ENCODE peak calls at places on chromosomes 16 and 17, in seven cellular contexts. One of them, this sample, is unnamed.
A peak's percentile ranks its signal among the peaks of the same experiment; 100 is the strongest.

GRCh38 chr16:82133798-82134197 is 36.2 kb downstream of the MPHOSPH6 start:
- DNase-seq in A549: no peak
- DNase-seq in body of pancreas: no peak
- DNase-seq in heart left ventricle: no peak
- DNase-seq in H54: no peak
- DNase-seq in tibial nerve: no peak
- DNase-seq in transverse colon: no peak
- DNase-seq in this sample: no peak

GRCh38 chr17:44108440-44109311 is 14.8 kb downstream of the HDAC5 start:
- DNase-seq in transverse colon: peak; percentile 79
- DNase-seq in body of pancreas: peak; percentile 48
- DNase-seq in H54: peak; percentile 88
- DNase-seq in heart left ventricle: peak; percentile 90
- DNase-seq in A549: peak; percentile 96
- DNase-seq in tibial nerve: peak; percentile 67
- DNase-seq in this sample: no peak

GRCh38 chr16:8673611-8674412 is 605 bp upstream of the ABAT start:
- DNase-seq in tibial nerve: no peak
- DNase-seq in heart left ventricle: no peak
- DNase-seq in body of pancreas: no peak
- DNase-seq in H54: no peak
- DNase-seq in A549: no peak
- DNase-seq in transverse colon: no peak
- DNase-seq in this sample: no peak

GRCh38 chr17:58402047-58402446 is 15.3 kb downstream of the RNF43 start:
- DNase-seq in transverse colon: no peak
- DNase-seq in A549: no peak
- DNase-seq in H54: no peak
- DNase-seq in tibial nerve: no peak
- DNase-seq in heart left ventricle: no peak
- DNase-seq in body of pancreas: no peak
- DNase-seq in this sample: no peak

GRCh38 chr16:88066680-88067529 is 115.7 kb downstream of the BANP start:
- DNase-seq in heart left ventricle: no peak
- DNase-seq in body of pancreas: no peak
- DNase-seq in tibial nerve: no peak
- DNase-seq in A549: no peak
- DNase-seq in H54: no peak
- DNase-seq in transverse colon: no peak
- DNase-seq in this sample: no peak

GRCh38 chr16:14007460-14007859 is 63.7 kb upstream of the MRTFB start:
- DNase-seq in transverse colon: no peak
- DNase-seq in body of pancreas: no peak
- DNase-seq in tibial nerve: no peak
- DNase-seq in H54: no peak
- DNase-seq in A549: no peak
- DNase-seq in heart left ventricle: no peak
- DNase-seq in this sample: no peak

GRCh38 chr17:33115351-33115750 is 123.7 kb downstream of the SPACA3 start:
- DNase-seq in body of pancreas: no peak
- DNase-seq in tibial nerve: no peak
- DNase-seq in heart left ventricle: no peak
- DNase-seq in A549: no peak
- DNase-seq in H54: no peak
- DNase-seq in transverse colon: no peak
- DNase-seq in this sample: no peak

GRCh38 chr17:74042241-74042640 is 161.2 kb upstream of the RPL38 start:
- DNase-seq in transverse colon: no peak
- DNase-seq in heart left ventricle: no peak
- DNase-seq in A549: no peak
- DNase-seq in tibial nerve: no peak
- DNase-seq in H54: no peak
- DNase-seq in body of pancreas: no peak
- DNase-seq in this sample: no peak

GRCh38 chr17:30426292-30426691 is 47.6 kb downstream of the CPD start:
- DNase-seq in tibial nerve: no peak
- DNase-seq in body of pancreas: no peak
- DNase-seq in transverse colon: no peak
- DNase-seq in H54: no peak
- DNase-seq in heart left ventricle: no peak
- DNase-seq in A549: no peak
- DNase-seq in this sample: no peak

GRCh38 chr16:1366712-1367299 is 15.1 kb downstream of the GNPTG start:
- DNase-seq in A549: no peak
- DNase-seq in H54: no peak
- DNase-seq in tibial nerve: no peak
- DNase-seq in heart left ventricle: no peak
- DNase-seq in body of pancreas: no peak
- DNase-seq in transverse colon: no peak
- DNase-seq in this sample: no peak

GRCh38 chr16:12425134-12425941 is 378.3 kb downstream of the CPPED1 start:
- DNase-seq in A549: peak; percentile 38
- DNase-seq in heart left ventricle: no peak
- DNase-seq in tibial nerve: no peak
- DNase-seq in H54: no peak
- DNase-seq in body of pancreas: no peak
- DNase-seq in transverse colon: no peak
- DNase-seq in this sample: no peak

GRCh38 chr17:49227436-49228261 is 2.9 kb downstream of the PHOSPHO1 start:
- DNase-seq in heart left ventricle: peak; percentile 76
- DNase-seq in body of pancreas: peak; percentile 79
- DNase-seq in transverse colon: peak; percentile 85
- DNase-seq in A549: peak; percentile 95
- DNase-seq in tibial nerve: peak; percentile 74
- DNase-seq in H54: peak; percentile 86
- DNase-seq in this sample: peak; percentile 79

GRCh38 chr17:49231563-49231894 is 942 bp upstream of the PHOSPHO1 start:
- DNase-seq in tibial nerve: no peak
- DNase-seq in transverse colon: no peak
- DNase-seq in H54: no peak
- DNase-seq in A549: no peak
- DNase-seq in heart left ventricle: no peak
- DNase-seq in body of pancreas: no peak
- DNase-seq in this sample: no peak

GRCh38 chr17:49229805-49230600 is 584 bp downstream of the PHOSPHO1 start:
- DNase-seq in body of pancreas: no peak
- DNase-seq in A549: no peak
- DNase-seq in tibial nerve: no peak
- DNase-seq in transverse colon: no peak
- DNase-seq in H54: no peak
- DNase-seq in heart left ventricle: no peak
- DNase-seq in this sample: no peak

GRCh38 chr17:49229076-49229804 is 1.3 kb downstream of the PHOSPHO1 start:
- DNase-seq in H54: no peak
- DNase-seq in transverse colon: no peak
- DNase-seq in heart left ventricle: no peak
- DNase-seq in A549: no peak
- DNase-seq in body of pancreas: no peak
- DNase-seq in tibial nerve: no peak
- DNase-seq in this sample: no peak

GRCh38 chr17:49230636-49231562 is at the start of gene PHOSPHO1:
- DNase-seq in body of pancreas: peak; percentile 63
- DNase-seq in A549: peak; percentile 97
- DNase-seq in tibial nerve: peak; percentile 54
- DNase-seq in transverse colon: peak; percentile 86
- DNase-seq in H54: peak; percentile 98
- DNase-seq in heart left ventricle: peak; percentile 91
- DNase-seq in this sample: peak; percentile 84
- TF ChIP-seq POLR2A in body of pancreas: no peak
- TF ChIP-seq POLR2A in A549: peak; percentile 26
- TF ChIP-seq POLR2A in tibial nerve: no peak
- TF ChIP-seq POLR2A in transverse colon: no peak
- TF ChIP-seq POLR2A in H54: no peak
- TF ChIP-seq POLR2A in heart left ventricle: no peak
- TF ChIP-seq POLR2A in this sample: no peak

DNA sequence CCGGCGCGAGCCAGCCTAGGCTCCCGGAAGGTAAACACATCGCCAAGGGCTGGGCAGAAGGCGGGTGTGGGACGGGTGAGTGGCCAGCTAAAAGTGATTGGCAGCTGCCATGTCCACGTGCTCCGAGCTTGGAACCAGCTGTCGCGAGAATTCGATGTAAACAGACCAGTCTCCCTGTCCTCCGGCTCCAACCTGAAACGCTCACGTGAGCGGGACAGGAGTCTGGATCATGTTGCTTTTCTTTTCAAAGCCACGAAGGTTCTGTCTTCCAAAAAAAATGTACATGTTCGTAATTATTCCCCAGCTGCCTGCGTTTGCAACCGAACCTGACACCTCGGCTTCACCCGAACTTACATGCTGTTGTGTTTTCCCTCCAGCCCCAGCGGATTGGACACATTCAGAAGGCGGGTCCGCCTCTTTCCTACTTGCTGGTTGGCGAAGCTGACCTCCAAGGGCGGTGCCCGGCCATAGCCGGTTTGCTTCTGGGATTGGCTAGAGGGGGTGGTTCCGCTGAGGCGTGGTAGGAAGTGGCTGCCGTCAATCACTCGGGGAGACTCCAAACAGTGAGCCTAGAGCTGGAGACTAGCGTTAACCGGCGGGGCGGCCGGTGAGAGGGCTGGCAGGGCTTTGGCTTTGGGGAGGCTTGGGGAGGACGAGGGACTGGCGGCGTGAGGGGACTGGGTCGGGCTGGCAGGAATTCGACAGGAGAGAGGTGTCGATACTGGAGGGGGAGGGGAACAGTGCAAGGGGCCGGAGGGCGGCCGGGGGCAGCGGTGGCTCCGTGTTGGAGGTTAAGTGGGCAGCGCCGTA is at the start of gene BCAS3:
- DNase-seq in tibial nerve: peak; percentile 97
- DNase-seq in heart left ventricle: peak; percentile 98
- DNase-seq in body of pancreas: peak; percentile 98
- DNase-seq in transverse colon: peak; percentile 98
- DNase-seq in H54: peak; percentile 100
- DNase-seq in A549: peak; percentile 100
- DNase-seq in this sample: peak; percentile 98
- TF ChIP-seq POLR2A in tibial nerve: peak; percentile 67
- TF ChIP-seq POLR2A in heart left ventricle: peak; percentile 83
- TF ChIP-seq POLR2A in body of pancreas: peak; percentile 95
- TF ChIP-seq POLR2A in transverse colon: peak; percentile 89
- TF ChIP-seq POLR2A in H54: peak; percentile 94
- TF ChIP-seq POLR2A in A549: peak; percentile 91
- TF ChIP-seq POLR2A in this sample: peak; percentile 73

DNA sequence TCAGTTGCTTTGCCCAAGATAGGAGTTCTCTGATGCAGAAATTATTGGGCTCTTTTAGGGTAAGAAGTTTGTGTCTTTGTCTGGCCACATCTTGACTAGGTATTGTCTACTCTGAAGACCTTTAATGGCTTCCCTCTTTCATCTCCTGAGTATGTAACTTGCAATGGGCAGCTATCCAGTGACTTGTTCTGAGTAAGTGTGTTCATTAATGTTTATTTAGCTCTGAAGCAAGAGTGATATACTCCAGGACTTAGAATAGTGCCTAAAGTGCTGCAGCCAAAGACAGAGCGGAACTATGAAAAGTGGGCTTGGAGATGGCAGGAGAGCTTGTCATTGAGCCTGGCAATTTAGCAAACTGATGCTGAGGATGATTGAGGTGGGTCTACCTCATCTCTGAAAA is 8.8 kb upstream of the TANGO6 start:
- DNase-seq in H54: no peak
- DNase-seq in transverse colon: no peak
- DNase-seq in body of pancreas: no peak
- DNase-seq in A549: no peak
- DNase-seq in heart left ventricle: no peak
- DNase-seq in tibial nerve: no peak
- DNase-seq in this sample: no peak
- TF ChIP-seq POLR2A in H54: no peak
- TF ChIP-seq POLR2A in transverse colon: no peak
- TF ChIP-seq POLR2A in body of pancreas: no peak
- TF ChIP-seq POLR2A in A549: no peak
- TF ChIP-seq POLR2A in heart left ventricle: no peak
- TF ChIP-seq POLR2A in tibial nerve: no peak
- TF ChIP-seq POLR2A in this sample: no peak

GRCh38 chr17:38632334-38632733 is 26.6 kb upstream of the SRCIN1 start:
- DNase-seq in H54: no peak
- DNase-seq in body of pancreas: no peak
- DNase-seq in tibial nerve: no peak
- DNase-seq in transverse colon: no peak
- DNase-seq in A549: no peak
- DNase-seq in heart left ventricle: no peak
- DNase-seq in this sample: no peak
- TF ChIP-seq POLR2A in H54: no peak
- TF ChIP-seq POLR2A in body of pancreas: no peak
- TF ChIP-seq POLR2A in tibial nerve: no peak
- TF ChIP-seq POLR2A in transverse colon: no peak
- TF ChIP-seq POLR2A in A549: no peak
- TF ChIP-seq POLR2A in heart left ventricle: no peak
- TF ChIP-seq POLR2A in this sample: no peak

GRCh38 chr17:39730095-39730921 is at the start of gene MIEN1:
- DNase-seq in A549: peak; percentile 95
- DNase-seq in body of pancreas: peak; percentile 95
- DNase-seq in tibial nerve: peak; percentile 89
- DNase-seq in H54: peak; percentile 91
- DNase-seq in heart left ventricle: peak; percentile 94
- DNase-seq in transverse colon: peak; percentile 95
- DNase-seq in this sample: peak; percentile 87
- TF ChIP-seq POLR2A in A549: peak; percentile 78
- TF ChIP-seq POLR2A in body of pancreas: peak; percentile 89
- TF ChIP-seq POLR2A in tibial nerve: peak; percentile 25
- TF ChIP-seq POLR2A in H54: peak; percentile 77
- TF ChIP-seq POLR2A in heart left ventricle: peak; percentile 6
- TF ChIP-seq POLR2A in transverse colon: peak; percentile 91
- TF ChIP-seq POLR2A in this sample: peak; percentile 85

DNA sequence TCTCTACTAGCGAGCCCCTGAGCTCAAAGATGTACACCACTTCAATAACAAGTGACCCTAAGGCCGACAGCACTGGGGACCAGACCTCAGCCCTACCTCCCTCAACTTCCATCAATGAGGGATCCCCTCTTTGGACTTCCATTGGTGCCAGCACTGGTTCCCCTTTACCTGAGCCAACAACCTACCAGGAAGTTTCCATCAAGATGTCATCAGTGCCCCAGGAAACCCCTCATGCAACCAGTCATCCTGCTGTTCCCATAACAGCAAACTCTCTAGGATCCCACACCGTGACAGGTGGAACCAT is 734 bp downstream of the SPN start:
- DNase-seq in transverse colon: no peak
- DNase-seq in H54: no peak
- DNase-seq in tibial nerve: no peak
- DNase-seq in A549: no peak
- DNase-seq in heart left ventricle: no peak
- DNase-seq in body of pancreas: no peak
- DNase-seq in this sample: no peak
- TF ChIP-seq POLR2A in transverse colon: no peak
- TF ChIP-seq POLR2A in H54: no peak
- TF ChIP-seq POLR2A in tibial nerve: no peak
- TF ChIP-seq POLR2A in A549: no peak
- TF ChIP-seq POLR2A in heart left ventricle: no peak
- TF ChIP-seq POLR2A in body of pancreas: no peak
- TF ChIP-seq POLR2A in this sample: no peak

DNA sequence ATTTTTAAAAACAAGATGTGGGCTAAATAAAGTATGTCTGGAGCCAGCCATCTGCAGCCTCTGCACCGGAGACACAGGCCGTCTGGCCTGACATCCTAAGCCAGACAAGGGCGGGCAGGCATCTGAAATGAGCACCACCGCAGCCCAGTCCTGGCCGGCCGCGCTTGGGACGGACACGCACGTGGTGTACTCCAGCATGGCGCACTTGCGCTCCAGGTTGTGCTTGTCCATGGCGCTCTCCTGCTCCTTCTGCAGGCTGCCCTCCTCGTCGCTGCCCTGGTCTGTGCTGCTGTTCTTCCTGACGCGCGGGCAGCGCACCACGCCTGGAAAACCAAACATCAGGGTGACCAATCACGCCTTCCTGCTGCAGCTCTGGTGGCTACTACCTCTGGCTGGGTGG is 60.3 kb downstream of the GTF3C1 start:
- DNase-seq in heart left ventricle: no peak
- DNase-seq in body of pancreas: no peak
- DNase-seq in H54: no peak
- DNase-seq in transverse colon: no peak
- DNase-seq in A549: no peak
- DNase-seq in tibial nerve: no peak
- DNase-seq in this sample: no peak
- TF ChIP-seq POLR2A in heart left ventricle: no peak
- TF ChIP-seq POLR2A in body of pancreas: no peak
- TF ChIP-seq POLR2A in H54: no peak
- TF ChIP-seq POLR2A in transverse colon: no peak
- TF ChIP-seq POLR2A in A549: no peak
- TF ChIP-seq POLR2A in tibial nerve: no peak
- TF ChIP-seq POLR2A in this sample: no peak